ENCODE peak calls at places on chromosomes 3 and 15, in seven cellular contexts. X is RPMI8226; O is upper lobe of right lung; V is stimulated activated CD8-positive, alpha-beta memory T cell treated with anti-CD3 and anti-CD28 coated beads, Interleukin-2, amount 100 ng/mL, for 48 hours; Q is AG20443; A is MCF 10A; K is stimulated activated CD4-positive, alpha-beta T cell treated with anti-CD3 and anti-CD28 coated beads, TNF-alpha, amount 100 ng/mL, for 4 hours. B is an unnamed sample.

GRCh38 chr3:151169700-151170224 is 33.3 kb downstream of the GPR171 start:
- DNase-seq in Q (peak), V (peak), K (no peak), O (peak), X (peak), A (no peak), B (no peak)

GRCh38 chr3:71896751-71897150 is 111.8 kb upstream of the PROK2 start:
- DNase-seq in A (peak), O (no peak), V (no peak), K (no peak), Q (no peak), X (no peak), B (peak)

GRCh38 chr15:72141171-72142084 is 23.2 kb downstream of the SENP8 start:
- DNase-seq in O (no peak), K (no peak), V (no peak), A (no peak), X (peak), Q (no peak), B (no peak)

GRCh38 chr3:72380193-72380592 is 468.1 kb downstream of the SHQ1 start:
- DNase-seq in V (no peak), Q (peak), K (no peak), A (peak), O (no peak), X (no peak), B (no peak)

GRCh38 chr15:99442268-99442897 is 123.4 kb upstream of the MEF2A start:
- DNase-seq in Q (peak), V (no peak), A (peak), K (no peak), O (peak), X (no peak), B (peak)

GRCh38 chr15:64379216-64379960 is 1.9 kb downstream of the PCLAF start:
- DNase-seq in O (no peak), A (peak), K (no peak), Q (peak), X (no peak), V (no peak), B (no peak)

GRCh38 chr3:127734181-127734720 is 61.5 kb downstream of the ABTB1 start:
- DNase-seq in V (no peak), O (no peak), X (peak), A (no peak), K (no peak), Q (no peak), B (no peak)

GRCh38 chr3:81545572-81545971 is 215.9 kb downstream of the GBE1 start:
- DNase-seq in A (peak), Q (peak), V (no peak), X (no peak), O (no peak), K (no peak), B (peak)

GRCh38 chr3:126474498-126475410 is 937 bp downstream of the ZXDC start:
- DNase-seq in Q (peak), K (peak), O (peak), V (peak), X (peak), A (peak), B (peak)

GRCh38 chr15:67185051-67185450 is 69.4 kb downstream of the AAGAB start:
- DNase-seq in Q (no peak), X (no peak), O (no peak), K (no peak), V (no peak), A (no peak), B (no peak)

GRCh38 chr3:101809178-101810022 is 30.4 kb downstream of the NXPE3 start:
- DNase-seq in K (no peak), O (no peak), X (peak), Q (peak), A (peak), V (no peak), B (no peak)

GRCh38 chr3:78641703-78642102 is 1126.1 kb downstream of the ROBO1 start:
- DNase-seq in V (no peak), Q (no peak), O (no peak), K (no peak), A (no peak), X (no peak), B (peak)

GRCh38 chr15:79332824-79333510 is 22.1 kb downstream of the TMED3 start:
- DNase-seq in K (no peak), V (no peak), O (no peak), A (no peak), X (no peak), Q (no peak), B (peak)

GRCh38 chr3:76585794-76586392 is 454.0 kb upstream of the ROBO2 start:
- DNase-seq in A (peak), O (no peak), V (no peak), K (no peak), Q (peak), X (peak), B (no peak)

GRCh38 chr15:57084178-57084577 is 165.7 kb downstream of the TCF12 start:
- DNase-seq in O (no peak), X (no peak), V (no peak), K (no peak), Q (no peak), A (no peak), B (no peak)

GRCh38 chr3:94716326-94717018 is 653.6 kb downstream of the NSUN3 start:
- DNase-seq in A (peak), Q (no peak), X (no peak), V (no peak), K (no peak), O (no peak), B (peak)

GRCh38 chr3:179196098-179196497 is 47.9 kb downstream of the PIK3CA start:
- DNase-seq in O (no peak), X (peak), A (peak), V (no peak), Q (peak), K (no peak), B (peak)

GRCh38 chr3:14162178-14162577 is 16.2 kb downstream of the XPC start:
- DNase-seq in X (no peak), O (no peak), K (no peak), Q (no peak), V (no peak), A (no peak), B (no peak)

GRCh38 chr3:104952587-104952986 is 414.1 kb upstream of the ALCAM start:
- DNase-seq in K (no peak), A (peak), Q (peak), V (no peak), O (no peak), X (no peak), B (peak)

GRCh38 chr3:161339517-161340500 is 31.5 kb downstream of the SPTSSB start:
- DNase-seq in A (no peak), K (no peak), X (no peak), O (no peak), V (no peak), Q (no peak), B (no peak)

B was measured in foreskin keratinocyte.